ENCODE peak calls at places on chromosomes 12 and 14, in five cellular contexts. A is Peyer's patch, X is stomach, S is HepG2, Z is testis. U is an unnamed sample.

GRCh38 chr14:74275265-74275841 is 27.4 kb downstream of the ABCD4 start:
- DNase-seq in S (no peak), Z (no peak), X (no peak), A (no peak), U (no peak)

GRCh38 chr14:74825008-74825407 is 50.9 kb downstream of the PROX2 start:
- DNase-seq in S (no peak), Z (no peak), A (no peak), X (no peak), U (no peak)

GRCh38 chr14:49586673-49587460 is 687 bp upstream of the RPS29 start:
- DNase-seq in X (no peak), S (peak), Z (peak), A (peak), U (peak)

GRCh38 chr12:86264451-86265328 is 8.5 kb upstream of the MGAT4C start:
- DNase-seq in X (peak), S (no peak), Z (peak), A (peak), U (no peak)

GRCh38 chr14:54686219-54686870 is 119.4 kb downstream of the SAMD4A start:
- DNase-seq in X (no peak), Z (peak), S (no peak), A (no peak), U (no peak)

GRCh38 chr14:100815478-100816285 is 10.2 kb upstream of the MEG3 start:
- DNase-seq in S (peak), A (no peak), Z (no peak), X (no peak), U (no peak)

GRCh38 chr14:61223552-61223951 is 57.6 kb downstream of the TMEM30B start:
- DNase-seq in S (no peak), X (no peak), Z (no peak), A (no peak), U (no peak)

GRCh38 chr14:58749066-58749669 is 111.4 kb downstream of the DACT1 start:
- DNase-seq in Z (no peak), X (peak), S (peak), A (peak), U (no peak)

GRCh38 chr12:123506843-123507236 is 26.7 kb downstream of the RILPL1 start:
- DNase-seq in S (no peak), A (no peak), X (no peak), Z (no peak), U (no peak)

GRCh38 chr12:13178568-13179158 is 17.9 kb upstream of the EMP1 start:
- DNase-seq in X (no peak), A (no peak), Z (no peak), S (no peak), U (no peak)
- TF ChIP-seq POLR2A in X (no peak), A (no peak), Z (no peak), S (no peak), U (no peak)

GRCh38 chr12:47755655-47756562 is 2.8 kb downstream of the RAPGEF3 start:
- DNase-seq in A (peak), Z (no peak), S (no peak), X (peak), U (no peak)
- TF ChIP-seq POLR2A in A (no peak), Z (no peak), S (no peak), X (no peak), U (no peak)

GRCh38 chr14:65821224-65821753 is 408.8 kb downstream of the FUT8 start:
- DNase-seq in X (no peak), Z (no peak), A (no peak), S (no peak), U (no peak)
- TF ChIP-seq POLR2A in X (no peak), Z (no peak), A (no peak), S (no peak), U (no peak)

DNA sequence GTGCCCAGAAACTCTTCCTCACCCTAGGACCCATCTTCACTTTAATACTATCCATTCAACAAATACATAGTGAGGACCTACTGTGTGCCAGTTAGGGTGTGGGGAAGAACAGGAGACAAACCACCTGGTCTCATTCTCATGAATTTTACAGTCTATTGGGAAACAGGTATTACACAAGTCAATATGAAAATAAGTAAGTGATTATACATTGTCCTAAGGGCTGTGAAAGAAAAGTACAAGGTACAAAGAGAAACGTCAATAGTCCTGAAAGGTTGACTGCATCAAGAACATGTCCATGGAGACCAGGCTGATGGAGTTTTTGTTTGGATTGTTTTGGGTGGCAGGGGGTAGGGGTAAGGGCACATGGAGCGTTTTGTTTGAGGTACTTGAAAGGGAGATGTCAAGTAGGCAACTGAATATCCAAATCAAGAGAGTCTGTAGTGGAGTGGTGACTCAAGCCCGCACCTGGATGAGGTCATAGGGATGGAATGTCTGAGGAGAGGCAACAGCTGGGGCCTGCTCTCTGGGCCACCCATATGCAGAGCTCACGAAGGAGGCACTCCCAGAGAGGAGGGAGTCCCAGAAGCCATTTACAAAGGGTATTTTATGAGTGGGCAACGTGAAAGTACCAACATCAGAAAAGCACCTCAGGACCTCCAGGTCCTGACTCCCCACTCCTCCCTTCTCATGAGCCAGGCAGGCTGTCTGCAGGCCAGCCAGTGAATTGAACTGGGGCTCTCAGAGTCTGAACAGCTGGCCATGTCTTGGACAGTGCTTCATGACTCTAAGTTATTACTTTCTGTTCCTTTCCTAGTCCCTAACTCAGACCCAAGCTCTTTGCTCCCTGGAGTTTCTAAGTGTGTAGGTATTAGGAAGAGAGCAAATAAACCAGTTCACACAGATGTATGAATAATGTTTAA is 272.0 kb downstream of the ZFP36L1 start:
- DNase-seq in Z (no peak), X (peak), S (peak), A (peak), U (no peak)
- TF ChIP-seq POLR2A in Z (no peak), X (no peak), S (no peak), A (no peak), U (no peak)

DNA sequence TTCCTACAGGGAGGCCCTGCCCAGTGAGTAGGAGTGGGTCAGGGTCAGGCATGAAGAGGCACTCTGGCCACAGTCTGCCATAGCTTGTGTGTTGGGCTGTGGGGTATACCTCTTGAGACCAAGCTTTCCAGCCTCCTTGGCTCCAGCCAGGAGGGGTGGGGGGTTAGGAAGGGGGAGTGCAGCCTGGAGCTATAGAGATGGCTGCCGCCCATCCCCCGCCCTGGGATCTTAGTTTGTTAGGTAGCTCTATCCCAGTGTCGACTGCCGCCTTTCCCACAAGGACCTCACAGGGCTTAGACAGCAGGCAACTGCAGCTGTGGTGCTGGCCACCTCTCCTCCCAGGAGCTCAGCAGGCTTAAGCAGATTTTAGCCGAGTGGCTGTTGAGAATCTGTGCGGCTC is 216.4 kb downstream of the PLCZ1 start:
- DNase-seq in Z (no peak), X (no peak), A (no peak), S (no peak), U (no peak)
- TF ChIP-seq POLR2A in Z (no peak), X (no peak), A (no peak), S (no peak), U (no peak)

GRCh38 chr12:49672351-49673181 is 34.6 kb downstream of the FMNL3 start:
- DNase-seq in A (no peak), S (no peak), X (no peak), Z (no peak), U (no peak)
- TF ChIP-seq POLR2A in A (no peak), S (no peak), X (no peak), Z (no peak), U (no peak)

GRCh38 chr14:103545219-103545914 is 16.4 kb downstream of the TRMT61A start:
- DNase-seq in X (no peak), A (no peak), S (no peak), Z (no peak), U (no peak)
- TF ChIP-seq POLR2A in X (no peak), A (no peak), S (no peak), Z (no peak), U (no peak)

U was measured in erythroblast.